ENCODE peak calls at places on chromosomes 11 and 22, in four cellular contexts. Q is foreskin fibroblast, N is fibroblast of lung, G is coronary artery. Y is an unnamed sample.

GRCh38 chr11:57668467-57668890 is 565 bp downstream of the ZDHHC5 start:
- DNase-seq in Q (no peak), N (no peak), G (no peak), Y (no peak)

GRCh38 chr22:29559853-29560252 is 6.3 kb upstream of the THOC5 start:
- DNase-seq in Q (no peak), N (no peak), G (no peak), Y (no peak)

GRCh38 chr11:12689029-12689755 is 15.0 kb downstream of the TEAD1 start:
- DNase-seq in Q (no peak), N (no peak), G (no peak), Y (no peak)

GRCh38 chr11:69343401-69344321 is 49.7 kb downstream of the MYEOV start:
- DNase-seq in Q (no peak), N (no peak), G (peak), Y (no peak)

GRCh38 chr22:40385041-40385782 is 14.8 kb downstream of the SGSM3 start:
- DNase-seq in Q (no peak), N (no peak), G (no peak), Y (no peak)

GRCh38 chr11:72707032-72707431 is 32.8 kb upstream of the PDE2A start:
- DNase-seq in Q (no peak), N (no peak), G (no peak), Y (no peak)

GRCh38 chr11:10809373-10810199 is 860 bp upstream of the EIF4G2 start:
- DNase-seq in Q (peak), N (peak), G (no peak), Y (peak)

GRCh38 chr11:20161230-20161918 is 1.1 kb upstream of the DBX1 start:
- DNase-seq in Q (peak), N (no peak), G (no peak), Y (no peak)

GRCh38 chr11:120384476-120384875 is 48.3 kb downstream of the ARHGEF12 start:
- DNase-seq in Q (no peak), N (no peak), G (no peak), Y (no peak)

GRCh38 chr11:102223859-102224258 is 93.4 kb upstream of the BIRC3 start:
- DNase-seq in Q (peak), N (peak), G (no peak), Y (no peak)

GRCh38 chr11:63745304-63746170 is 23.0 kb downstream of the ZFTA start:
- DNase-seq in Q (no peak), N (peak), G (no peak), Y (no peak)

GRCh38 chr11:100961633-100962032 is 168.0 kb downstream of the PGR start:
- DNase-seq in Q (no peak), N (no peak), G (no peak), Y (no peak)
- TF ChIP-seq CTCF in Q (no peak), N (no peak), G (no peak), Y (no peak)

DNA sequence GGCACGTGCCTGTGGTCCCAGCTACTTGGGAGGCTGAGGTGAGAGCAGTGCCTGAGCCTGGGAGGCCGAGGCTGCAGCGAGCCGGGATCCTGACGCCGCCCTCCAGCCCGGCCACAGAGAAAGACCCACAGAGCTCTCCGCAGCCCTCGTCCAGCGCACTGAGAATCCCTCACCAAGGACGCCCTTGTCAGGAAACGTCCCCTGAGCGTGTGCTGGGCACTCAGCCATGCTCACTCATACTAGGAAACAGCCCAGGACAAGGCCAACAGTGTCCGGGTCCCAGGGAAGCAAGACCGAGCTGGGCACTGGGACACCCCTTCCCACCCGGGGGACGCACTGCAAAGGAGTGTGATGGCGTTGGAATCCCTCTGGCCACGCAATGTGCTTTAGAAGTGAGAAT is 14.5 kb downstream of the DEAF1 start:
- DNase-seq in Q (no peak), N (no peak), G (no peak), Y (no peak)
- H3K4me3 ChIP-seq in Q (no peak), N (no peak), G (no peak), Y (no peak)

GRCh38 chr22:33036881-33037280 is 21.3 kb downstream of the SYN3 start:
- DNase-seq in Q (no peak), N (no peak), G (no peak), Y (no peak)
- TF ChIP-seq CTCF in Q (no peak), N (no peak), G (no peak), Y (no peak)

DNA sequence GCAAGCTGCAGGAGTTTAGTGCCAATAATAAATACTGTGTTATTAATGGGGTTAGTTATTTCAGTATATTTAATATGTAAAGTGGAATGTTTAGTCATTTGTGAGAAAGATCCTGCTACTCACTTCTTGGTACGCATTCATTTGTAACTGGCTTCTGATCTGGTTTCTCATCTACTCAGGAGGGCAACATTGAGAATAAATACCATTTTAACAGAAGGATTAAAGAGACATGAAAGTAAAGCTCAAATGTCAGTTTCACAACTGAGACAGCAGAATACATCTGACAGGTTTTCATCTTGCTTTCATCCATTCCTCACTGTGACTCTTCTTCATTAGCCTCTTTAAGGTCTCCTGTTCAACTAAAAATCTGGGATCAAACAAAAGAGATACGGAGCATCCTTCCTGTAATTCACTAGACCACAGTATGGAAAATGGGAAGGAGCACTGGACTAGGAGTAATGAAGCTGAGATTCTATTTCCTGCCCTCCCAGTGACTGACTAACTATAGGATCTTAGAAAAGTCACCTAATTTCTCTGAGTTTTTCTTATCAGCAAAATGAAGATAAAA is 31.4 kb upstream of the CCDC89 start:
- DNase-seq in Q (no peak), N (no peak), G (no peak), Y (no peak)
- H3K4me3 ChIP-seq in Q (peak), N (peak), G (no peak), Y (no peak)

GRCh38 chr11:92752122-92752521 is 217.3 kb upstream of the MTNR1B start:
- DNase-seq in Q (no peak), N (no peak), G (no peak), Y (no peak)
- TF ChIP-seq CTCF in Q (no peak), N (no peak), G (no peak), Y (no peak)

GRCh38 chr22:20438066-20438677 is 547 bp upstream of the SCARF2 start:
- DNase-seq in Q (peak), N (peak), G (no peak), Y (no peak)

GRCh38 chr22:20439556-20439927 is 1.9 kb upstream of the SCARF2 start:
- DNase-seq in Q (no peak), N (no peak), G (no peak), Y (no peak)

GRCh38 chr22:20439928-20440575 is 2.4 kb upstream of the SCARF2 start:
- DNase-seq in Q (no peak), N (no peak), G (no peak), Y (no peak)

GRCh38 chr22:20437253-20438065 is at the start of gene SCARF2:
- DNase-seq in Q (peak), N (peak), G (no peak), Y (no peak)

GRCh38 chr22:20438678-20439492 is 1.3 kb upstream of the SCARF2 start:
- DNase-seq in Q (peak), N (no peak), G (no peak), Y (no peak)
- H3K4me3 ChIP-seq in Q (peak), N (peak), G (peak), Y (peak)

GRCh38 chr11:114815176-114815575 is 136.8 kb downstream of the NXPE2 start:
- DNase-seq in Q (no peak), N (no peak), G (no peak), Y (no peak)
- TF ChIP-seq CTCF in Q (no peak), N (no peak), G (no peak), Y (no peak)

GRCh38 chr11:48017105-48017874 is 36.9 kb downstream of the PTPRJ start:
- DNase-seq in Q (no peak), N (no peak), G (no peak), Y (no peak)
- H3K4me3 ChIP-seq in Q (no peak), N (no peak), G (no peak), Y (no peak)

GRCh38 chr11:41431784-41432183 is 27.7 kb downstream of the LRRC4C start:
- DNase-seq in Q (no peak), N (no peak), G (no peak), Y (no peak)
- TF ChIP-seq CTCF in Q (no peak), N (no peak), G (no peak), Y (no peak)